ENCODE peak calls at places on chromosomes 7 and 10, in five cellular contexts. V is mesothelial cell of epicardium, B is GM13977, A is pancreas, F is AG09309. O is an unnamed sample.

GRCh38 chr10:6382081-6382480 is 179.3 kb downstream of the PFKFB3 start:
- DNase-seq in V (no peak), B (peak), A (no peak), F (peak), O (peak)

GRCh38 chr7:42263971-42264370 is 27.0 kb upstream of the GLI3 start:
- DNase-seq in V (no peak), B (no peak), A (peak), F (no peak), O (no peak)

GRCh38 chr7:25952277-25953057 is 199.5 kb upstream of the NFE2L3 start:
- DNase-seq in V (no peak), B (no peak), A (peak), F (no peak), O (no peak)

GRCh38 chr7:125605241-125605640 is 675.6 kb upstream of the POT1 start:
- DNase-seq in V (no peak), B (no peak), A (no peak), F (no peak), O (no peak)

GRCh38 chr10:114379631-114380041 is 24.7 kb downstream of the AFAP1L2 start:
- DNase-seq in V (no peak), B (no peak), A (no peak), F (peak), O (no peak)

GRCh38 chr7:13860734-13861133 is 128.7 kb downstream of the ETV1 start:
- DNase-seq in V (no peak), B (no peak), A (no peak), F (no peak), O (no peak)

GRCh38 chr7:106170651-106171050 is 58.5 kb upstream of the SYPL1 start:
- DNase-seq in V (no peak), B (no peak), A (no peak), F (no peak), O (no peak)

GRCh38 chr10:122519873-122520272 is 40.7 kb upstream of the DMBT1 start:
- DNase-seq in V (no peak), B (no peak), A (no peak), F (no peak), O (no peak)

GRCh38 chr10:18886102-18886501 is 162.5 kb upstream of the MALRD1 start:
- DNase-seq in V (no peak), B (no peak), A (no peak), F (no peak), O (no peak)

GRCh38 chr10:12985347-12985746 is 16.2 kb downstream of the CCDC3 start:
- DNase-seq in V (no peak), B (no peak), A (no peak), F (no peak), O (no peak)
- TF ChIP-seq CTCF in V (no peak), B (no peak), A (no peak), F (no peak), O (no peak)

GRCh38 chr7:159027091-159027802 is 117.4 kb downstream of the VIPR2 start:
- DNase-seq in V (no peak), B (no peak), A (no peak), F (no peak), O (no peak)

GRCh38 chr7:159027803-159028455 is 116.7 kb downstream of the VIPR2 start:
- DNase-seq in V (no peak), B (no peak), A (peak), F (no peak), O (no peak)

GRCh38 chr7:159024280-159024951 is 120.3 kb downstream of the VIPR2 start:
- DNase-seq in V (no peak), B (no peak), A (no peak), F (no peak), O (no peak)

GRCh38 chr7:159025161-159025779 is 119.4 kb downstream of the VIPR2 start:
- DNase-seq in V (no peak), B (no peak), A (peak), F (no peak), O (no peak)

DNA sequence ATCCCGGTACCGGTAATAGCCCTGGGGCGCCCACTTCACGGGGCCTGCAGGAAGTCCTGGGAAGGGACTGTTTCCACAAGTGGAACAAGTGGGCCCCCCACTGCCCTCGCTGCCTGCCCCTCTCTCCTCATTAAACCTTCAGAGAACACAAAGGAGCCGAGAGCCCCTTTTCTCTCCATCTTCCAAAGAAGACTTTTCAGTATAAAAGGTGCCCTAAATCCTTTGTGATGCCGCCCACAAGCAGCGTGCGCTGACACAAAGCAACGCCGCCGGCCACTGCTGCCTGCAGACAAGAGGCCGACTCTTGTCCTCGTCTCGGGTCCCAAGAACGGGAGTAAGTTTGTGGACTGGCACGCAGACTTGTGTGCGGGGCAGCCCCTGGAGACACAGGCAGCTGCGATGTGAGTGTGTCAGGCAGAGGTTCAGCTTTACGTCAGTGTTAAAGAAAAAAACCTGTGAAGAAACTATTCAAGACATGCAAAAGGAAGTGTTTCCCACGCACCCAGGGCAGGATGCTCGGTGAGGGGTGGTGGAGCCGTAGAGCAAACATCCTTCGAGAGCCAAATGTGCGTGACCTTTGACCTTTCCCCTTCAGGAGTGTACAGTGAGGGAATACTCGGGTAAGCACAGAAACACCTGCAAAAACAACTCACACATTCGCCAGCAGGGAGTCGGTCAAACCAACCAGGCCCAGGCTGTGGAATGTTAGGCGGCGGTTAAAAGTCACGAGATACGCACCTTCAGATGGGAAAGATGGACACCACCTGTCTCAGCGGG is 118.2 kb downstream of the VIPR2 start:
- DNase-seq in V (no peak), B (no peak), A (peak), F (no peak), O (no peak)
- TF ChIP-seq CTCF in V (no peak), B (no peak), A (no peak), F (no peak), O (no peak)

GRCh38 chr7:144786079-144786478 is 49.8 kb downstream of the TPK1 start:
- DNase-seq in V (no peak), B (no peak), A (no peak), F (no peak), O (no peak)

GRCh38 chr7:144787127-144787526 is 48.7 kb downstream of the TPK1 start:
- DNase-seq in V (no peak), B (no peak), A (no peak), F (no peak), O (no peak)

GRCh38 chr7:144785491-144785890 is 50.4 kb downstream of the TPK1 start:
- DNase-seq in V (no peak), B (no peak), A (no peak), F (no peak), O (no peak)

GRCh38 chr7:144784943-144785342 is 50.9 kb downstream of the TPK1 start:
- DNase-seq in V (no peak), B (no peak), A (no peak), F (no peak), O (no peak)

DNA sequence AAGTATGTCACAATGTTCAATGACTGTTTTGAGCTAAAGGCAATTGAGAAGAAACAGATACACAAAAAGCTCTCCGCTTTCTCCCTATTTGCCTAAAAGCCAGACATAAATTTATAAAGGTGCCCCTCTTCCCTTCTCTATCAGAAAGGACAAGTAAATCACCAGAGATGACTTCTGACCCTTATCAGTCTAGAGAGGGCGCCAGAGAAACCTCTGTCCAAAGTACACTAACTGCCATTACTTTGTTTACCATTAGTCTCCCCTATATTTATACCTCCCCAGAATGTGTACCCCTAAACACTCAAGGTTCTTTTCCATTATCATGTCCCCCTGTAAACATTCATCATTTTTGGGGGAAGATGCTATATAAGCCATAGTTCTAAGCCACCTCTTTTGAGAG is 49.3 kb downstream of the TPK1 start:
- DNase-seq in V (no peak), B (peak), A (no peak), F (no peak), O (peak)
- TF ChIP-seq CTCF in V (no peak), B (peak), A (no peak), F (no peak), O (peak)

GRCh38 chr10:1309969-1310789 is 254.0 kb downstream of the WDR37 start:
- DNase-seq in V (no peak), B (no peak), A (no peak), F (no peak), O (no peak)

GRCh38 chr10:1311707-1312106 is 255.5 kb downstream of the WDR37 start:
- DNase-seq in V (no peak), B (no peak), A (no peak), F (no peak), O (no peak)

GRCh38 chr10:1308415-1308814 is 252.2 kb downstream of the WDR37 start:
- DNase-seq in V (no peak), B (no peak), A (no peak), F (no peak), O (no peak)

GRCh38 chr10:1309237-1309968 is 253.2 kb downstream of the WDR37 start:
- DNase-seq in V (no peak), B (no peak), A (no peak), F (no peak), O (no peak)
- TF ChIP-seq CTCF in V (no peak), B (no peak), A (no peak), F (no peak), O (no peak)

DNA sequence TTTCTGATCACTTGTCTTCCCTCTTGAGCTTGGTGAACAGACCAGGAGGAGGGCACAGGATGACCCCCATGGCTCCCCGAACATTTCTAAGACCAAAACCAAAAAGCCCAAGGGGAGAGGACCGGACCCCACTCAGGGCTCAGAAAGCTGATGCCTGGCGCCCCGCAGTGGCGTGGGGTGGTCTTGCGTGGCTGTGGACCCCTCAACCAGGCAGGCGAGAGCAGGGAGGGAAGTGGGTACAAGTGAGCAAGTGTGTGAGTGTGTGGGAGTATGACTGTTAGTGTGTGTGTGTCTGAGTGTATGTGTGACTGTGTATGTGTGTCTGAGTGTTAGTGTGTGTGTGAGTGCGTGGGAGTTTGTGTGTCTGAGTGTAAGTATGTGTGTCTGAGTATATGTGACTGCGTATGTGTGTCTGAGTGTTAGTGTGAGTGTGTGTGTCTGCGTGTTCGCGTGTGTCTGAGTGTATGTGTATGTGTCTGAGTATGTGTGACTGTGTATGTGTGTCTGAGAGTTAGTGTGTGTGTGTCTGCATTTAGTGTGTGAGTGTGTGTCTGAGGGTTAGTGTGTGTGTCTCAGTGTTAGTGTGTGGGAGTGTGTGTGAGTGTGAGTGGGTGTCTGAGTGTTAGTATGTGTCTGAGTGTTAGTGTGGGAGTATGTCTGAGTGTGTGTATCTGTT is 34.0 kb upstream of the INSIG1 start:
- DNase-seq in V (no peak), B (no peak), A (no peak), F (no peak), O (no peak)
- TF ChIP-seq CTCF in V (no peak), B (peak), A (no peak), F (peak), O (no peak)

GRCh38 chr10:63724922-63725321 is 203.7 kb downstream of the REEP3 start:
- DNase-seq in V (no peak), B (no peak), A (no peak), F (no peak), O (no peak)
- TF ChIP-seq CTCF in V (no peak), B (no peak), A (no peak), F (no peak), O (peak)